ENCODE peak calls at places on chromosomes 6 and 20, in five cellular contexts. K is endothelial cell of umbilical vein, F is hepatocyte, Z is fibroblast of lung, A is PC-9. R is an unnamed sample. For H3K4me1, the result is how much of the 10 kb centered on the place peaks cover.

GRCh38 chr6:63584125-63584514 is 11.8 kb downstream of the LOC128125822 start:
- DNase-seq in K (no peak), F (no peak), Z (no peak), A (no peak), R (no peak)

GRCh38 chr6:143647191-143647590 is 30.6 kb upstream of the PHACTR2 start:
- DNase-seq in K (no peak), F (no peak), Z (no peak), A (no peak), R (no peak)

GRCh38 chr6:13427838-13428527 is 59.4 kb downstream of the GFOD1 start:
- DNase-seq in K (peak), F (no peak), Z (no peak), A (no peak), R (no peak)

GRCh38 chr20:32589256-32589655 is 4.1 kb upstream of the NOL4L start:
- DNase-seq in K (no peak), F (no peak), Z (peak), A (peak), R (no peak)

GRCh38 chr20:59063358-59064213 is 21.0 kb upstream of the PRELID3B start:
- DNase-seq in K (peak), F (peak), Z (peak), A (peak), R (peak)

GRCh38 chr20:51650685-51651134 is 108.2 kb upstream of the NFATC2 start:
- DNase-seq in K (peak), F (no peak), Z (peak), A (no peak), R (peak)

GRCh38 chr6:4612636-4613171 is 163.5 kb upstream of the CDYL start:
- DNase-seq in K (no peak), F (peak), Z (no peak), A (no peak), R (no peak)

GRCh38 chr20:58424218-58424617 is 35.2 kb downstream of the VAPB start:
- DNase-seq in K (no peak), F (no peak), Z (no peak), A (no peak), R (no peak)

GRCh38 chr20:17793986-17794385 is 94.2 kb downstream of the BANF2 start:
- DNase-seq in K (no peak), F (no peak), Z (no peak), A (no peak), R (no peak)

GRCh38 chr20:17795449-17796095 is 95.8 kb downstream of the BANF2 start:
- DNase-seq in K (no peak), F (no peak), Z (no peak), A (no peak), R (no peak)

GRCh38 chr20:17795003-17795402 is 95.2 kb downstream of the BANF2 start:
- DNase-seq in K (no peak), F (no peak), Z (no peak), A (no peak), R (no peak)

GRCh38 chr20:17796096-17796563 is 96.4 kb downstream of the BANF2 start:
- DNase-seq in K (peak), F (peak), Z (peak), A (no peak), R (no peak)

DNA sequence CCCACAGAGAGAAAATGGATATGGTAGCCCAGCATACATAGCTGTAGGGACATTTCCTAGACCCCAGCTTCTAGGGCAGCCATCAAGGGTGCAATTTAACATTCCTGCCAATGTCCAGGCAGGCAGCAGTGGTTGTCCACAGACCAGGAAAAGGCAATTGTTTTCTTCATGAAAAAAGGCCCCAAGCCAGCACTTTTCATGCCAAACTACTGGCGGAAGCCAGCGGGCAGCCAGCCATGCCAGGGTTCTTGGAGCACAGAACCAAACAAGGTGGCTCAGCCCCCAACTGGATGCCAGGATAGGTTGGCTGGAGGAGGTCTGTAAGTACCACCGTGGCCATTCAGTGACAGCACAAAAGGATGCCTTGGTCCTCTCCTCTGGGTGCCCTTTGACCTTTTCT is 94.6 kb downstream of the BANF2 start:
- DNase-seq in K (peak), F (no peak), Z (no peak), A (no peak), R (no peak)
- TF ChIP-seq CTCF in K (no peak), F (no peak), Z (no peak), A (no peak), R (no peak)

GRCh38 chr6:2893276-2893675 is 9.8 kb downstream of the SERPINB9 start:
- DNase-seq in K (no peak), F (no peak), Z (no peak), A (no peak), R (no peak)
- H3K4me1 ChIP-seq in K (under half), F (under half), Z (under half), A (under half), R (under half)

DNA sequence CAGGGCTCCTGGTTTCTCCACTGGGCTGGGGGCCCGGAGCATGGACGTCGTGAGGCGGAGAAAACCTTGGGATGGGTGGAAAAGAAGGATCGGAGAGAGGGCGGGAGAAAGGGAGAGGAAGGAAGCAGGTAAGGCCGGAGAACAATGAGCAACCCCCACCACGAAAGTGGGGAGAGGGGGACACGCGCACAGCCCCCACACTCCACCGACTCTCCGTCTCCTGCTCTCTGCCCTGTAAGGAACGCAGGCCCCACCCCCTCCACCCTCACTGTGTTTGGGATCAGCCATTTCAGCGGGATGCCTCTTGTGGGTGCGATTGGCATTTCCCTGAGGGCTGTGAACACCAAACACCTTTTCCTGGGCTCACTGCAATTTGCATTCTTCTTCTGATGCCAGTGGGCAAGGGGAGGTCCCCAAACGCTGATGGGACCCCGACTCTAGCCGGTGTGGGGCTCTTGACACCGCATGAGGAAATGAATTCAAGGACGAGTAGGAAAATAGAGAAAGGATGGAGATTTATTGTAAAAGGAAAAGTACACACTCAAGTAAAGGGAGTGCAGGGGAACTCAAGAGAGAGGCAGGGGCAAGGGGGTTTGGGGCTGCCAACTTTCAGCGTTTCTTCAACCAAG is 13.0 kb upstream of the RAET1L start:
- DNase-seq in K (no peak), F (no peak), Z (no peak), A (no peak), R (no peak)
- TF ChIP-seq EZH2 in K (peak), F (no peak), Z (peak), A (no peak), R (peak)

GRCh38 chr20:19886666-19887288 is 128.7 kb downstream of the RIN2 start:
- DNase-seq in K (no peak), F (peak), Z (peak), A (no peak), R (peak)
- TF ChIP-seq CTCF in K (no peak), F (peak), Z (peak), A (no peak), R (peak)

GRCh38 chr6:106754215-106754614 is 124.8 kb downstream of the QRSL1 start:
- DNase-seq in K (no peak), F (no peak), Z (no peak), A (no peak), R (no peak)

GRCh38 chr6:106752641-106753040 is 123.3 kb downstream of the QRSL1 start:
- DNase-seq in K (no peak), F (no peak), Z (no peak), A (no peak), R (no peak)

GRCh38 chr6:106750146-106750900 is 120.9 kb downstream of the QRSL1 start:
- DNase-seq in K (no peak), F (no peak), Z (no peak), A (no peak), R (no peak)

GRCh38 chr6:106749611-106750010 is 120.2 kb downstream of the QRSL1 start:
- DNase-seq in K (no peak), F (no peak), Z (no peak), A (no peak), R (no peak)

GRCh38 chr6:106751501-106752252 is 122.3 kb downstream of the QRSL1 start:
- DNase-seq in K (no peak), F (no peak), Z (peak), A (peak), R (no peak)
- H3K4me1 ChIP-seq in K (under half), F (under half), Z (under half), A (under half), R (under half)

R was measured in A673.